ENCODE peak calls at places on chromosomes 1 and 21, in five cellular contexts. Z, Q, R, S and U are unnamed samples. For H3K9me3, the result is how much of the 10 kb centered on the place peaks cover.

GRCh38 chr1:119674835-119675289 is 26.8 kb upstream of the ZNF697 start:
- DNase-seq in Z (no peak), Q (peak), R (no peak), S (peak), U (peak)

GRCh38 chr1:93749894-93750301 is 68.3 kb upstream of the BCAR3 start:
- DNase-seq in Z (no peak), Q (no peak), R (no peak), S (no peak), U (no peak)

GRCh38 chr1:167107456-167107855 is 13.6 kb downstream of the STYXL2 start:
- DNase-seq in Z (no peak), Q (no peak), R (no peak), S (no peak), U (no peak)

GRCh38 chr1:111778541-111779051 is 22.9 kb downstream of the DDX20 start:
- DNase-seq in Z (no peak), Q (no peak), R (no peak), S (no peak), U (no peak)

GRCh38 chr1:94819945-94820746 is at the start of gene SLC44A3:
- DNase-seq in Z (no peak), Q (peak), R (peak), S (no peak), U (peak)

GRCh38 chr1:180917306-180918065 is 4.8 kb downstream of the KIAA1614 start:
- DNase-seq in Z (no peak), Q (no peak), R (peak), S (no peak), U (no peak)

GRCh38 chr1:56146449-56146848 is 432.9 kb downstream of the PLPP3 start:
- DNase-seq in Z (no peak), Q (no peak), R (no peak), S (no peak), U (peak)

GRCh38 chr1:100354971-100355394 is 2.7 kb downstream of the CDC14A start:
- DNase-seq in Z (no peak), Q (no peak), R (no peak), S (no peak), U (no peak)

GRCh38 chr1:170545476-170545875 is 13.5 kb downstream of the GORAB start:
- DNase-seq in Z (no peak), Q (no peak), R (no peak), S (no peak), U (no peak)

GRCh38 chr21:31282095-31282709 is 61.9 kb downstream of the TIAM1 start:
- DNase-seq in Z (no peak), Q (no peak), R (no peak), S (no peak), U (no peak)

GRCh38 chr1:44261475-44261853 is 48.2 kb downstream of the DMAP1 start:
- DNase-seq in Z (no peak), Q (no peak), R (no peak), S (no peak), U (no peak)

GRCh38 chr1:78641558-78641957 is 8.1 kb upstream of the IFI44 start:
- DNase-seq in Z (no peak), Q (no peak), R (no peak), S (no peak), U (no peak)

GRCh38 chr1:201214886-201215285 is 24.3 kb downstream of the IGFN1 start:
- DNase-seq in Z (no peak), Q (no peak), R (peak), S (no peak), U (no peak)

GRCh38 chr1:48235652-48236051 is 13.1 kb downstream of the SLC5A9 start:
- DNase-seq in Z (no peak), Q (no peak), R (no peak), S (no peak), U (no peak)

GRCh38 chr1:14842361-14842760 is 243.9 kb downstream of the KAZN start:
- DNase-seq in Z (no peak), Q (no peak), R (no peak), S (no peak), U (no peak)

GRCh38 chr1:119675349-119676343 is 27.6 kb upstream of the ZNF697 start:
- DNase-seq in Z (peak), Q (peak), R (peak), S (peak), U (peak)

DNA sequence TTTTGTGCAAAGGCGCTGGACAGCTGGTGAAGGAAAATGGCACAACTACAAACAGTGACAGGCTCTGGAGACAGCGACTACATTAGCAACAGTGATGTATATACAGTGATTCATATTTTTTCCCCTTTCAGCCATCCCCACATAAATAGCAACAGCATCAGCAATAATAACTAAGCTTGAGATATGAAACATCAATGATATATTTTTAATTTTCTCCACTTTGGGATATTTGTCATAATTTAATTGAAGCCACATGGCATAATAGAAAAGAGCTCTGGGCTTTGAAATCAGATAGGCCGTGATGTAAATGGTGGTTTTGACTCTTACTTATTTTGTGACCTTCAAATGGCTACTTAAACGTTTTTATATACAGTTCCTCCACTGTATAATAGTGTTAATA is 764.3 kb upstream of the PRMT6 start:
- DNase-seq in Z (no peak), Q (no peak), R (no peak), S (no peak), U (no peak)
- H3K9me3 ChIP-seq in Z (under half), Q (under half), R (under half), S (under half), U (under half)

GRCh38 chr1:2908081-2908480 is 106.6 kb upstream of the TTC34 start:
- DNase-seq in Z (no peak), Q (no peak), R (no peak), S (no peak), U (no peak)
- H3K9me3 ChIP-seq in Z (under half), Q (under half), R (under half), S (under half), U (under half)

DNA sequence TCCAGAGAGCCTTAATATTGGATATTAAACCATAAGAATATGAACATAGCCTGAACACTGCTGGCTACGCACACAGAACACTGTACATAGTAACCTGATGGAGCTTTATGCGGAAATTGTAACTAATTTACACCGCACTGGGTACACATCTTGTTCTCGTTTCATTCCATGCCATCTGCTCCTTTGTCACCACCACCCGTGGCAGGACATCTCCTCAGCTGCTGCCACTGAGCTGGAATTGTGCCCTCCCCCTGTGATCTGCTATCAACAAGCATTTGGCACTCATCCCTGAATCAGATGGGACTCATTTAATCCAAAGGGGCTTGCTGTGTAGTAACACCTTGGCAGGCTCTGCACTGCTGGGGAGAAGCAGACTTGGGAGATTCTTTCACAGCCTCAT is 271.8 kb downstream of the HHIPL2 start:
- DNase-seq in Z (no peak), Q (no peak), R (no peak), S (no peak), U (no peak)
- H3K9me3 ChIP-seq in Z (under half), Q (under half), R (under half), S (under half), U (under half)

GRCh38 chr1:68819190-68819829 is 322.4 kb upstream of the DEPDC1 start:
- DNase-seq in Z (no peak), Q (no peak), R (no peak), S (no peak), U (no peak)
- H3K9me3 ChIP-seq in Z (under half), Q (under half), R (under half), S (under half), U (under half)